ENCODE peak calls at places on chromosomes 12 and 14, in five cellular contexts. A is left cardiac atrium; H is activated CD8-positive, alpha-beta memory T cell treated with anti-CD3 and anti-CD28 coated beads for 48 hours; T is T-helper 22 cell; V is dorsolateral prefrontal cortex. Y is an unnamed sample.

GRCh38 chr12:85357609-85358008 is 77.6 kb downstream of the ALX1 start:
- DNase-seq in V (no peak), T (no peak), H (no peak), A (no peak), Y (no peak)

GRCh38 chr12:98754095-98754494 is 109.0 kb downstream of the APAF1 start:
- DNase-seq in A (no peak), T (no peak), H (no peak), V (peak; percentile 82), Y (no peak)

GRCh38 chr12:127823801-127824200 is 443.2 kb upstream of the TMEM132C start:
- DNase-seq in V (no peak), H (no peak), A (no peak), T (no peak), Y (peak; percentile 14)

GRCh38 chr12:2535583-2536187 is 259.1 kb upstream of the FKBP4 start:
- DNase-seq in T (no peak), A (no peak), V (no peak), H (no peak), Y (no peak)

GRCh38 chr14:103057372-103058208 is at the start of gene CDC42BPB:
- DNase-seq in H (no peak), V (peak; percentile 90), T (peak; percentile 67), A (peak; percentile 92), Y (peak; percentile 95)

GRCh38 chr12:25365340-25365730 is 114.6 kb upstream of the KRAS start:
- DNase-seq in A (no peak), T (no peak), V (no peak), H (no peak), Y (peak; percentile 15)

GRCh38 chr12:48936379-48936979 is 11.2 kb upstream of the FKBP11 start:
- DNase-seq in H (peak; percentile 75), V (peak; percentile 66), T (peak; percentile 58), A (peak; percentile 79), Y (peak; percentile 98)

GRCh38 chr12:46377678-46378077 is 5.1 kb upstream of the SLC38A2 start:
- DNase-seq in T (no peak), A (no peak), H (no peak), V (no peak), Y (peak; percentile 39)

GRCh38 chr12:98332626-98333025 is 182.8 kb upstream of the TMPO start:
- DNase-seq in A (no peak), V (no peak), H (no peak), T (no peak), Y (no peak)

Y was measured in endodermal cell.